ENCODE peak calls at places on chromosomes 3 and 15, in four cellular contexts. W is suprapubic skin, P is GM06990, E is BJ. H is an unnamed sample.

GRCh38 chr3:44234674-44235268 is 6.9 kb upstream of the TOPAZ1 start:
- DNase-seq in E (no peak), P (no peak), W (no peak), H (no peak)

GRCh38 chr15:94441782-94442181 is 210.4 kb downstream of the MCTP2 start:
- DNase-seq in W (no peak), P (no peak), E (no peak), H (no peak)

GRCh38 chr15:84908564-84908963 is 24.1 kb downstream of the SLC28A1 start:
- DNase-seq in W (no peak), P (no peak), E (no peak), H (no peak)

GRCh38 chr3:152554980-152555379 is 280.0 kb upstream of the P2RY1 start:
- DNase-seq in E (no peak), W (no peak), P (no peak), H (peak)

GRCh38 chr15:98727115-98728040 is 79.0 kb downstream of the IGF1R start:
- DNase-seq in P (no peak), E (peak), W (peak), H (peak)

GRCh38 chr15:49741721-49742120 is 120.9 kb downstream of the DTWD1 start:
- DNase-seq in E (no peak), W (no peak), P (no peak), H (no peak)

GRCh38 chr15:60390931-60391501 is 6.8 kb downstream of the ANXA2 start:
- DNase-seq in P (no peak), W (no peak), E (no peak), H (peak)

GRCh38 chr3:26623409-26624208 is 1.0 kb downstream of the LRRC3B start:
- DNase-seq in W (no peak), P (no peak), E (no peak), H (no peak)

GRCh38 chr3:78990164-78990563 is 777.6 kb downstream of the ROBO1 start:
- DNase-seq in W (no peak), P (no peak), E (no peak), H (no peak)

GRCh38 chr3:187736418-187736871 is 8.8 kb downstream of the BCL6 start:
- DNase-seq in E (no peak), W (no peak), P (no peak), H (no peak)

GRCh38 chr3:124557433-124558232 is 172.6 kb upstream of the UMPS start:
- DNase-seq in P (no peak), W (no peak), E (no peak), H (no peak)

GRCh38 chr3:127749361-127749760 is 73.0 kb downstream of the MGLL start:
- DNase-seq in E (no peak), W (no peak), P (no peak), H (no peak)

GRCh38 chr3:147616998-147617619 is 207.9 kb downstream of the ZIC1 start:
- DNase-seq in P (no peak), W (no peak), E (no peak), H (no peak)

GRCh38 chr3:2392981-2393380 is 294.3 kb downstream of the CNTN4 start:
- DNase-seq in P (no peak), E (no peak), W (no peak), H (peak)

GRCh38 chr3:9193633-9194032 is 55.8 kb downstream of the SRGAP3 start:
- DNase-seq in W (no peak), E (no peak), P (no peak), H (no peak)

GRCh38 chr3:53845103-53845880 is 927 bp downstream of the CHDH start:
- DNase-seq in E (no peak), P (no peak), W (no peak), H (no peak)

GRCh38 chr3:155079795-155080546 is at the start of gene MME:
- DNase-seq in E (no peak), P (peak), W (no peak), H (no peak)

GRCh38 chr3:117910820-117911524 is 1123.7 kb downstream of the IGSF11 start:
- DNase-seq in P (no peak), W (no peak), E (no peak), H (no peak)

GRCh38 chr3:88180398-88180999 is 30.7 kb downstream of the C3orf38 start:
- DNase-seq in P (peak), W (no peak), E (peak), H (no peak)

GRCh38 chr3:143158549-143158988 is 39.0 kb downstream of the CHST2 start:
- DNase-seq in P (peak), E (peak), W (no peak), H (no peak)

GRCh38 chr15:22942306-22942855 is 37.8 kb downstream of the CYFIP1 start:
- DNase-seq in P (no peak), W (no peak), E (no peak), H (no peak)

GRCh38 chr3:73045391-73045790 is 16.1 kb upstream of the EBLN2 start:
- DNase-seq in W (no peak), P (no peak), E (no peak), H (no peak)

DNA sequence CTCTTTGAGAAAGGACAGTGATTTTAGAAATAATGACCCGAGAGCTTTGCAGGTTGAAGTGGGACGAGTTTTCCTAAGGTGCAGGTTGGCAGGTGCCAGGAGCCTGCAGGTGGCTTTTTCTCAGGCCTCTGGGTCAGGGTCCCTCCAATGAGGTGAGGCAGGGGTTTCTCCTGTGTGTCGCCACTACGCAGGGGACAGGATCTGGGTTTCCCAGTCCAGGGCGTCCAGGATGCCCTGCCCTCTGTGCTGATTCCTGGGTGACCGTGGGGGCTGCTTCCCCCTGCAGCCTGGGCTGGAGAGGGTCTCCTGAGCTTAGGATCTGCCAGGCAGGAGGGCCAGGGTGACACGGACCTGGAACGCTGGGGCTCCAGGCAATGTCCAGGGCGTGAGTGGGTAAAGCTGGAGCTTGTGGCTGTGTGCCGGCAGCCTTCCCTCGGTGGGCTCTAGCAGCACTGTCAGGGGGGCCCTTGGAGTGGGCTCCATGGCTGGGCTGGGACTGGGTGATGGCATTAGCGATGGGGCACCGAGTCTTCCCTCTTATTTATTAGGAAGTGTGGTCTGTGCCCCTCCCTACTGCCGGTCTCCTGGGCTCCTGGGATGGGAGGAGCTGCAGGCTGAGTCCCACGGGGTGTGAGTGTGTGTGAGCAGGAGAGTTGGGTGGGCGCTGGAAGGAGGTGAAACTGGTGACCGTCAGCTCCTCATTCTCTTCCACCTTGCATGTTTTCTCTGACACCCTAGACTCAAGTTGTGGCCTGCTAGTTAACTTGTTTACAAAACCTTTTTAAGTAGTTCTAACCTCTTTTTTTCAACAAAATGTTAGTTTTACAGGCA is 1.8 kb downstream of the APBA2 start:
- DNase-seq in W (no peak), E (no peak), P (no peak), H (no peak)
- H3K4me3 ChIP-seq in W (no peak), E (no peak), P (no peak), H (peak)

GRCh38 chr15:100973351-100974034 is 54.3 kb downstream of the LRRK1 start:
- DNase-seq in E (no peak), W (no peak), P (no peak), H (no peak)
- H3K4me3 ChIP-seq in E (no peak), W (peak), P (no peak), H (peak)

GRCh38 chr3:196563721-196564225 is 4.6 kb downstream of the WDR53 start:
- DNase-seq in W (no peak), P (no peak), E (no peak), H (no peak)
- H3K4me3 ChIP-seq in W (no peak), P (no peak), E (no peak), H (no peak)

GRCh38 chr3:74617786-74618185 is 3.3 kb upstream of the CNTN3 start:
- DNase-seq in P (no peak), E (no peak), W (no peak), H (no peak)

GRCh38 chr3:74614133-74614967 is at the start of gene CNTN3:
- DNase-seq in W (no peak), P (no peak), E (no peak), H (no peak)

GRCh38 chr3:74607803-74608202 is 6.7 kb downstream of the CNTN3 start:
- DNase-seq in E (no peak), P (no peak), W (no peak), H (no peak)

GRCh38 chr3:74613566-74613965 is 893 bp downstream of the CNTN3 start:
- DNase-seq in P (no peak), E (no peak), W (no peak), H (no peak)

DNA sequence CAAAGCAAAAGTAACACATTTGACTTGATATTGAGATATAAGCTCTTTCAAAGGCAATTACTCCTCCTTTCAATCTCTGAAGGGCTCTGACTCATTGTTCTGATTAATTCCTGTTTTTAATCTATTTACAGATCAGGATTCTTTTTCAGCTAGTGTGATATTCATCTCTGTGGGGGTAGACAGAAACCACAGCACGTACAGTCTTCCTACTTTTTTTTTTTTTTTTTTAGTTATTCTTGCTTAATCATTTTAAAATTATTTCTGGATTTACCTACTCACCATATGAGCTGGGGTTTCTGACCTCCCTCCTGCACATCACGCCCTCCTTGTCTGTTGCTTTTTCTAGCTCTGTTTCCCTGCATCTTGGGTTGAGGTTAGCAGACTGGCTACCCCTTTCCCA is 1.4 kb downstream of the CNTN3 start:
- DNase-seq in E (peak), P (no peak), W (no peak), H (no peak)
- H3K4me3 ChIP-seq in E (peak), P (no peak), W (peak), H (peak)

GRCh38 chr15:52021892-52022540 is 3.0 kb downstream of the MAPK6 start:
- DNase-seq in P (no peak), E (no peak), W (no peak), H (no peak)

GRCh38 chr15:52023169-52023922 is 4.3 kb downstream of the MAPK6 start:
- DNase-seq in E (no peak), W (no peak), P (no peak), H (no peak)

GRCh38 chr15:52020253-52021085 is 1.4 kb downstream of the MAPK6 start:
- DNase-seq in P (no peak), W (no peak), E (no peak), H (no peak)

GRCh38 chr15:52019394-52020252 is 604 bp downstream of the MAPK6 start:
- DNase-seq in P (peak), E (no peak), W (peak), H (peak)

DNA sequence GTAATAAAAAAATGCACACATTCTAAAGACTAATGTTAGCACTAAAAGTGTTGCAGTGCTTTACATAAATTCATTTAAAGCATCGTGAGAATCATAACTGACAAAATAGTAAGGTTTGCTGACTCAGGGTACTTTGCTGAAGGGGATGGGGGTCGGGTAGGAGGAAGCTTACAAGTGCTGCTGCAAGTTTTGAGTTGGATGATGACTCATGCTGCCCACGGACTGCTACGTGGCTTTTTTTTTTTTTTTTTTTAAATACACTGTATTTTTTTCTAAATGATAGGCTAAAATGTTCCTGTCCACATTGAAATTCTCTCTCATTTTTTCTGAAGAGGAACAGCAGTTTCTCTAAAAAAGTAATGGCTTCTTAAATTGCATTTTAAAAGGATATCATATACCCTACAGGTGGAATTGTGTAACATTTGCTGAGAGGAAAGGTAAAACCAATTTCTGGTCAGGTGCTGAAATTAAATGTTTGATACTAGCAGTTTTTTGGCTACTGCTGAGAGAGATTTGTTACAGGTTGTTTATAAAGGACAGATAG is 2.2 kb downstream of the MAPK6 start:
- DNase-seq in P (peak), W (no peak), E (peak), H (peak)
- H3K4me3 ChIP-seq in P (peak), W (peak), E (peak), H (peak)

DNA sequence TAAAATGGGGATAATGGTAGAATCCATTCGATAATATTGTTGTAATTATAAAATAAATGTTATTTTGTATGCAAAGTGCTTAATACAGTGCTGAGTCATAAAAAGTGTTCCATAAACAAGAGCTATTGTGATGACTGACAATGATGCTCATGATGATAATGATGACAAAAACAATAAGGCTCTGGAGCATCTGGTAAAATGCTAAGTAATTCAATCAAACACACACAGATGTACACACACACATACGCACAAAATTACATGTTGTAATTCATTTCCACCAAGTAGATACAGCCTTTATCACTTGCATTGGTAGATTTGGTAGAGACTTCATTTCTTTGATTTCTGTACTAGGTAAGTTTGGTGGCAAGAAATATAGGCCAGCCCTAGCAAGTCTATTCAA is 163.8 kb downstream of the FHIT start:
- DNase-seq in E (no peak), P (no peak), W (no peak), H (no peak)
- H3K4me3 ChIP-seq in E (no peak), P (no peak), W (no peak), H (no peak)

DNA sequence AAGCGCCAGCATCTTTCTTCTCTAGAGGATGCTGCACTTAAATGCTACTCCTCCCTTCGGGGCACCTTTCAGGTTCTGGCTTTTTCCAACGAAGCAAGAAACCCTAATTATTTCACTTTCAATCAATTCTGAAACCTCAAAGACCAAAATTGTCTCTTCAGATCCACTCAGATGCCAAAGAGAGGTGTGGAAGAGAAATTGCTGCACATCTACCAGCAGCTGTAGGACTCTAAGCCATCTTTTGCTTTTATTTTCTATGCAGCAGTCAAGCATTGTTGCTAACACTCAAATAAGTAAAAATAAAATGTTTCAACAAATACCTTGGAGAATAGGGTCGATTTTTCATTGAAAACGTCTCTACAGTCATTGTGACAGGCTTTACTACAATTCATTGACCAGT is 66.3 kb upstream of the CFAP20DC start:
- DNase-seq in P (peak), W (no peak), E (no peak), H (no peak)
- H3K4me3 ChIP-seq in P (peak), W (no peak), E (peak), H (no peak)

GRCh38 chr15:65384505-65384894 is 6.7 kb upstream of the IGDCC3 start:
- DNase-seq in E (no peak), P (no peak), W (no peak), H (no peak)

GRCh38 chr15:65386376-65386775 is 8.6 kb upstream of the IGDCC3 start:
- DNase-seq in E (no peak), W (no peak), P (no peak), H (no peak)

GRCh38 chr15:65385868-65386253 is 8.1 kb upstream of the IGDCC3 start:
- DNase-seq in W (no peak), P (no peak), E (no peak), H (no peak)

GRCh38 chr15:65383991-65384390 is 6.2 kb upstream of the IGDCC3 start:
- DNase-seq in E (no peak), P (no peak), W (no peak), H (no peak)

DNA sequence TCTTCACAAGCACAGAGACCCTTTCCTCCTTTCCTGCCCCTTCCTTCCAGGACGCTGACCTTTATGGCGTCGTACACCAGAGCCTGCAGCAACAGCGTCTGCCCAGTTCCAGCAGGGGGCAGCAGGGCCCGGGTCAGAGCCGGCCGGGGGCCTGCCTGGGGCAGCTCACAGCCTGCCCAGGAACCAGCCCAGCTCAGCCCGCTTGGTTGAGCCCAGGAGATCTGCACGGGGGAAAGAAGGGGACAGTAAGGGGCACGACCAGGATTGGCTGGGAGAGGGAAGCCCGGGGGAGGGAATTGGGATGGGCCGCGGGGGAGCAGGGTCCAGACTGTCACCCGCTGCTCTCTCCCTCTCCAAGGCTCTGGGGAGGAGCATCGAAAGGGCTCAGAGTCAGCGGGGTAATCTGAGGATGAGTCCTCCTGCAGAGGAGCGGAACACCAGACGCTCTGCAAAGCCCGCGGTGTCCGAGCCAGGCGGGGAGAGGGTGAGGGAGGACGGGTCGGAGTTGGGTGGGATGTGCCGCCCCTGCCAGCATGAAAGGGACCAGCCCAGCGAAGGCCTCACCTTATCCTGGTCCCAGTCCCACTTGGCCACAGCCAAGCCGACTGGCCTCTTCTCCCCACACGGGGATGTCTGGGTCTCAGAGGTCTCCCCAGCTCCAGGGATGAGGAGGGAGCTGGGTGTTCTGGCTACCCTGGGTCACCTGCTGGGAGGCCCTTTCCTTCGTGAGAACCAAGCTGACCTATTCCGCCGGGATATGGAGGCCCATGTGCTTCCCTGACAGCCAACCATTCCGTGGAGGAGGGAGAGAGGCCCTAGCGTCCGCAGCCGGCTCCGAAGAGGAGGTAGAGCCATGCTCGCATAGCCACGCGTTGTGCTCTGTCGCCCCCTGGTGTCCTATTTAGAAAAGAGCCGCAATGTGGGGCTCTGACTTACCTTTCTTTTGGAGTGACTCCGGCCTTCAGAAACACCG is 7.4 kb upstream of the IGDCC3 start:
- DNase-seq in W (peak), E (no peak), P (peak), H (no peak)
- H3K4me3 ChIP-seq in W (peak), E (no peak), P (peak), H (no peak)